ENCODE peak calls at places on chromosome 15, in six cellular contexts. One of them, this sample, is unnamed.

GRCh38 chr15:27827336-27827735 is 271.8 kb downstream of the OCA2 start:
- DNase-seq in activated CD8-positive, alpha-beta memory T cell treated with anti-CD3 and anti-CD28 coated beads, Interleukin-2, amount 50 U/mL, for 4 hours: no peak
- DNase-seq in transverse colon: no peak
- DNase-seq in stimulated activated effector memory CD8-positive, alpha-beta T cell treated with anti-CD3 and anti-CD28 coated beads, Interleukin-12 subunit alpha, Interleukin-12 subunit beta, amount 100 ng/mL, for 72 hours: no peak
- DNase-seq in HCEC 1CT: no peak
- DNase-seq in NCI-H446: no peak
- DNase-seq in this sample: no peak

GRCh38 chr15:49235446-49236207 is 65.6 kb downstream of the GALK2 start:
- DNase-seq in stimulated activated effector memory CD8-positive, alpha-beta T cell treated with anti-CD3 and anti-CD28 coated beads, Interleukin-12 subunit alpha, Interleukin-12 subunit beta, amount 100 ng/mL, for 72 hours: peak; percentile 55
- DNase-seq in transverse colon: peak; percentile 44
- DNase-seq in NCI-H446: peak; percentile 12
- DNase-seq in HCEC 1CT: peak; percentile 91
- DNase-seq in activated CD8-positive, alpha-beta memory T cell treated with anti-CD3 and anti-CD28 coated beads, Interleukin-2, amount 50 U/mL, for 4 hours: peak; percentile 32
- DNase-seq in this sample: peak; percentile 51

GRCh38 chr15:63836579-63836978 is 2.8 kb upstream of the HERC1 start:
- DNase-seq in HCEC 1CT: no peak
- DNase-seq in transverse colon: no peak
- DNase-seq in activated CD8-positive, alpha-beta memory T cell treated with anti-CD3 and anti-CD28 coated beads, Interleukin-2, amount 50 U/mL, for 4 hours: no peak
- DNase-seq in stimulated activated effector memory CD8-positive, alpha-beta T cell treated with anti-CD3 and anti-CD28 coated beads, Interleukin-12 subunit alpha, Interleukin-12 subunit beta, amount 100 ng/mL, for 72 hours: no peak
- DNase-seq in NCI-H446: no peak
- DNase-seq in this sample: no peak

GRCh38 chr15:87672309-87672897 is 584.1 kb downstream of the NTRK3 start:
- DNase-seq in activated CD8-positive, alpha-beta memory T cell treated with anti-CD3 and anti-CD28 coated beads, Interleukin-2, amount 50 U/mL, for 4 hours: no peak
- DNase-seq in NCI-H446: no peak
- DNase-seq in HCEC 1CT: no peak
- DNase-seq in transverse colon: no peak
- DNase-seq in stimulated activated effector memory CD8-positive, alpha-beta T cell treated with anti-CD3 and anti-CD28 coated beads, Interleukin-12 subunit alpha, Interleukin-12 subunit beta, amount 100 ng/mL, for 72 hours: no peak
- DNase-seq in this sample: no peak

GRCh38 chr15:85485956-85486567 is 105.7 kb downstream of the AKAP13 start:
- DNase-seq in NCI-H446: peak; percentile 59
- DNase-seq in HCEC 1CT: peak; percentile 66
- DNase-seq in transverse colon: peak; percentile 59
- DNase-seq in stimulated activated effector memory CD8-positive, alpha-beta T cell treated with anti-CD3 and anti-CD28 coated beads, Interleukin-12 subunit alpha, Interleukin-12 subunit beta, amount 100 ng/mL, for 72 hours: peak; percentile 79
- DNase-seq in activated CD8-positive, alpha-beta memory T cell treated with anti-CD3 and anti-CD28 coated beads, Interleukin-2, amount 50 U/mL, for 4 hours: peak; percentile 54
- DNase-seq in this sample: no peak

GRCh38 chr15:49270541-49271421 is 100.7 kb downstream of the GALK2 start:
- DNase-seq in activated CD8-positive, alpha-beta memory T cell treated with anti-CD3 and anti-CD28 coated beads, Interleukin-2, amount 50 U/mL, for 4 hours: no peak
- DNase-seq in stimulated activated effector memory CD8-positive, alpha-beta T cell treated with anti-CD3 and anti-CD28 coated beads, Interleukin-12 subunit alpha, Interleukin-12 subunit beta, amount 100 ng/mL, for 72 hours: no peak
- DNase-seq in transverse colon: no peak
- DNase-seq in HCEC 1CT: peak; percentile 83
- DNase-seq in NCI-H446: no peak
- DNase-seq in this sample: no peak

GRCh38 chr15:83380682-83381081 is 66.5 kb upstream of the SH3GL3 start:
- DNase-seq in NCI-H446: no peak
- DNase-seq in transverse colon: peak; percentile 8
- DNase-seq in activated CD8-positive, alpha-beta memory T cell treated with anti-CD3 and anti-CD28 coated beads, Interleukin-2, amount 50 U/mL, for 4 hours: no peak
- DNase-seq in HCEC 1CT: peak; percentile 36
- DNase-seq in stimulated activated effector memory CD8-positive, alpha-beta T cell treated with anti-CD3 and anti-CD28 coated beads, Interleukin-12 subunit alpha, Interleukin-12 subunit beta, amount 100 ng/mL, for 72 hours: peak; percentile 52
- DNase-seq in this sample: no peak

GRCh38 chr15:29294732-29295131 is 25.1 kb upstream of the NSMCE3 start:
- DNase-seq in activated CD8-positive, alpha-beta memory T cell treated with anti-CD3 and anti-CD28 coated beads, Interleukin-2, amount 50 U/mL, for 4 hours: no peak
- DNase-seq in HCEC 1CT: no peak
- DNase-seq in transverse colon: no peak
- DNase-seq in NCI-H446: no peak
- DNase-seq in stimulated activated effector memory CD8-positive, alpha-beta T cell treated with anti-CD3 and anti-CD28 coated beads, Interleukin-12 subunit alpha, Interleukin-12 subunit beta, amount 100 ng/mL, for 72 hours: no peak
- DNase-seq in this sample: no peak

GRCh38 chr15:76278651-76279050 is 32.6 kb downstream of the ETFA start:
- DNase-seq in stimulated activated effector memory CD8-positive, alpha-beta T cell treated with anti-CD3 and anti-CD28 coated beads, Interleukin-12 subunit alpha, Interleukin-12 subunit beta, amount 100 ng/mL, for 72 hours: no peak
- DNase-seq in HCEC 1CT: no peak
- DNase-seq in activated CD8-positive, alpha-beta memory T cell treated with anti-CD3 and anti-CD28 coated beads, Interleukin-2, amount 50 U/mL, for 4 hours: no peak
- DNase-seq in transverse colon: no peak
- DNase-seq in NCI-H446: no peak
- DNase-seq in this sample: no peak

GRCh38 chr15:96334017-96334704 is 3.7 kb downstream of the NR2F2 start:
- DNase-seq in NCI-H446: no peak
- DNase-seq in transverse colon: peak; percentile 13
- DNase-seq in activated CD8-positive, alpha-beta memory T cell treated with anti-CD3 and anti-CD28 coated beads, Interleukin-2, amount 50 U/mL, for 4 hours: no peak
- DNase-seq in HCEC 1CT: peak; percentile 10
- DNase-seq in stimulated activated effector memory CD8-positive, alpha-beta T cell treated with anti-CD3 and anti-CD28 coated beads, Interleukin-12 subunit alpha, Interleukin-12 subunit beta, amount 100 ng/mL, for 72 hours: no peak
- DNase-seq in this sample: no peak

GRCh38 chr15:31377030-31377429 is 50.4 kb downstream of the KLF13 start:
- DNase-seq in stimulated activated effector memory CD8-positive, alpha-beta T cell treated with anti-CD3 and anti-CD28 coated beads, Interleukin-12 subunit alpha, Interleukin-12 subunit beta, amount 100 ng/mL, for 72 hours: no peak
- DNase-seq in NCI-H446: no peak
- DNase-seq in transverse colon: peak; percentile 77
- DNase-seq in activated CD8-positive, alpha-beta memory T cell treated with anti-CD3 and anti-CD28 coated beads, Interleukin-2, amount 50 U/mL, for 4 hours: no peak
- DNase-seq in HCEC 1CT: no peak
- DNase-seq in this sample: no peak

This sample was measured in DMS 273 treated with DMSO at 0.1 percent for 48 hours.